ENCODE peak calls at places on chromosomes 1 and 21, in seven cellular contexts. X is CD8-positive, alpha-beta T cell; U is heart left ventricle; S is mucosa of descending colon; Q is dorsolateral prefrontal cortex; L is neural progenitor cell; P is BJ. T is an unnamed sample.
A peak's percentile ranks its signal among the peaks of the same experiment; 100 is the strongest.

GRCh38 chr1:234893725-234894630 is 234.7 kb downstream of the TOMM20 start:
- DNase-seq in X (no peak), U (no peak), S (no peak), Q (no peak), L (no peak), P (no peak), T (peak; percentile 53)

GRCh38 chr21:14116080-14116481 is 94.7 kb downstream of the LIPI start:
- DNase-seq in X (no peak), U (no peak), S (no peak), Q (no peak), L (no peak), P (no peak), T (peak; percentile 26)

GRCh38 chr1:185376840-185377635 is 60.0 kb upstream of the IVNS1ABP start:
- DNase-seq in X (no peak), U (no peak), S (no peak), Q (no peak), L (no peak), P (no peak), T (no peak)

GRCh38 chr1:63148825-63149645 is 173.3 kb upstream of the FOXD3 start:
- DNase-seq in X (no peak), U (no peak), S (peak; percentile 55), Q (peak; percentile 46), L (peak; percentile 72), P (no peak), T (peak; percentile 25)

GRCh38 chr1:26318338-26319064 is 743 bp downstream of the CD52 start:
- DNase-seq in X (no peak), U (no peak), S (peak; percentile 28), Q (no peak), L (no peak), P (no peak), T (no peak)

GRCh38 chr1:6612641-6613360 is 730 bp upstream of the PHF13 start:
- DNase-seq in X (no peak), U (peak; percentile 70), S (peak; percentile 64), Q (peak; percentile 60), L (peak; percentile 65), P (no peak), T (no peak)

GRCh38 chr1:232641507-232641906 is 11.6 kb upstream of the SIPA1L2 start:
- DNase-seq in X (no peak), U (no peak), S (no peak), Q (no peak), L (no peak), P (no peak), T (no peak)

GRCh38 chr1:158043232-158043631 is 49.8 kb downstream of the KIRREL1 start:
- DNase-seq in X (no peak), U (no peak), S (no peak), Q (no peak), L (peak; percentile 94), P (no peak), T (no peak)

GRCh38 chr1:174274452-174274851 is 115.1 kb downstream of the RABGAP1L start:
- DNase-seq in X (no peak), U (no peak), S (no peak), Q (no peak), L (no peak), P (no peak), T (no peak)

GRCh38 chr21:26297856-26298255 is 127.3 kb upstream of the APP start:
- DNase-seq in X (no peak), U (no peak), S (no peak), Q (no peak), L (no peak), P (no peak), T (no peak)

GRCh38 chr1:26879793-26880192 is 10.3 kb downstream of the GPN2 start:
- DNase-seq in X (no peak), U (no peak), S (no peak), Q (no peak), L (no peak), P (no peak), T (no peak)

GRCh38 chr1:29753771-29754607 is 517.7 kb downstream of the PTPRU start:
- DNase-seq in X (no peak), U (no peak), S (no peak), Q (no peak), L (no peak), P (no peak), T (no peak)

GRCh38 chr1:57848406-57848805 is 424.5 kb upstream of the DAB1 start:
- DNase-seq in X (no peak), U (no peak), S (no peak), Q (no peak), L (no peak), P (no peak), T (no peak)

GRCh38 chr1:196400478-196401453 is 207.5 kb downstream of the KCNT2 start:
- DNase-seq in X (no peak), U (no peak), S (peak; percentile 17), Q (no peak), L (no peak), P (peak; percentile 80), T (no peak)

GRCh38 chr1:54834007-54834541 is 33.0 kb upstream of the TTC22 start:
- DNase-seq in X (no peak), U (no peak), S (no peak), Q (no peak), L (no peak), P (no peak), T (no peak)

GRCh38 chr1:66768935-66769334 is 16.7 kb downstream of the DYNLT5 start:
- DNase-seq in X (no peak), U (no peak), S (no peak), Q (no peak), L (no peak), P (no peak), T (no peak)

GRCh38 chr1:201317551-201317950 is 34.2 kb downstream of the PKP1 start:
- DNase-seq in X (no peak), U (no peak), S (no peak), Q (no peak), L (no peak), P (no peak), T (no peak)

GRCh38 chr1:103056423-103056822 is 51.9 kb downstream of the COL11A1 start:
- DNase-seq in X (no peak), U (no peak), S (no peak), Q (no peak), L (no peak), P (no peak), T (no peak)

GRCh38 chr1:212485895-212486590 is 53.3 kb downstream of the NENF start:
- DNase-seq in X (no peak), U (peak; percentile 72), S (peak; percentile 61), Q (no peak), L (no peak), P (peak; percentile 63), T (no peak)

GRCh38 chr1:212487774-212488435 is 55.2 kb downstream of the NENF start:
- DNase-seq in X (no peak), U (no peak), S (no peak), Q (no peak), L (no peak), P (no peak), T (no peak)

GRCh38 chr1:212487286-212487685 is 54.6 kb downstream of the NENF start:
- DNase-seq in X (no peak), U (no peak), S (no peak), Q (no peak), L (no peak), P (no peak), T (no peak)

GRCh38 chr1:212485218-212485609 is 52.5 kb downstream of the NENF start:
- DNase-seq in X (no peak), U (no peak), S (no peak), Q (no peak), L (no peak), P (no peak), T (no peak)

DNA sequence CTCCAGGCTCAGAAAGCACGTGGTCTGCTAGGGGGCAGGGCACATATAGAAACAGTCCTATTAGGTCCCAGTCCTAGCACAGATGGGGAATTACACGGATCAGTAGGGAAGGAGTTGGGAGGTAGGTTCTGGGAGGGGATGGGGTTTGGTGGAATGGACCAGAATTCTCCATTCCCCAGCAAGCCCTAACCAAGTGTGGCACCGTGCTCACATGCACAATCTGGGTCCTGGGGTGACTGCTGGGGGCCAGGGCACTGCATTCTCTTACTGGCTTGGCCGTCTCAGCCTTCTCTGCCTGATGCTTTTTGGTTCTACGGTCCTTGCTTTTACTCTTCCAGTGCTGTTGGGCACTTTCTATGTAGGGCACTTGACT is 53.9 kb downstream of the NENF start:
- DNase-seq in X (no peak), U (no peak), S (no peak), Q (no peak), L (no peak), P (no peak), T (no peak)
- TF ChIP-seq CTCF in X (no peak), U (no peak), S (no peak), Q (no peak), L (no peak), P (no peak), T (no peak)

DNA sequence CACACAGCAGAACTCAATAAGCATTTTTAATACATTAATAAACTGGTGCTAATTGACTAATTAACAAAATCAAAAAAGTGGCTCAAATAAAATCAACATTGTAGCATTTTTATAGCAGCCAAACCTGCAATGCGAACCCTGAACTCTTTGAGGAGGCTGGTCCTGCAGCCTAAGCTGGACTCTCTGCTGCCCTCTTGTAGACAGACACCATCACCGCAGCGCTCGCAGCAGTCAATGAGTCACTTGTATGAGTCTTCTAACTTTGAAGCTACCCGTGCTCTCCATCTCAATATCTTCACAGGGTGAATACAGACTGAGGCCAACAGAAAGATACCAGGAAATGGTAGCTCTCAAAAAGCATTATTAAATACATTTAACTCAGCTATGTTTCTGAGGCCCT is 9.7 kb upstream of the KRTAP7-1 start:
- DNase-seq in X (no peak), U (no peak), S (no peak), Q (no peak), L (peak; percentile 75), P (no peak), T (peak; percentile 12)
- TF ChIP-seq CTCF in X (no peak), U (no peak), S (no peak), Q (no peak), L (peak; percentile 70), P (no peak), T (peak; percentile 23)

GRCh38 chr1:161966076-161966475 is 57.6 kb downstream of the OLFML2B start:
- DNase-seq in X (no peak), U (no peak), S (no peak), Q (no peak), L (no peak), P (no peak), T (no peak)

GRCh38 chr1:161973924-161974845 is 49.5 kb downstream of the OLFML2B start:
- DNase-seq in X (no peak), U (no peak), S (no peak), Q (no peak), L (no peak), P (no peak), T (no peak)

GRCh38 chr1:161972828-161973227 is 50.8 kb downstream of the OLFML2B start:
- DNase-seq in X (no peak), U (no peak), S (no peak), Q (no peak), L (no peak), P (no peak), T (no peak)

GRCh38 chr1:161970633-161971032 is 53.0 kb downstream of the OLFML2B start:
- DNase-seq in X (no peak), U (no peak), S (no peak), Q (no peak), L (no peak), P (no peak), T (no peak)
- TF ChIP-seq CTCF in X (no peak), U (no peak), S (no peak), Q (no peak), L (no peak), P (no peak), T (no peak)

DNA sequence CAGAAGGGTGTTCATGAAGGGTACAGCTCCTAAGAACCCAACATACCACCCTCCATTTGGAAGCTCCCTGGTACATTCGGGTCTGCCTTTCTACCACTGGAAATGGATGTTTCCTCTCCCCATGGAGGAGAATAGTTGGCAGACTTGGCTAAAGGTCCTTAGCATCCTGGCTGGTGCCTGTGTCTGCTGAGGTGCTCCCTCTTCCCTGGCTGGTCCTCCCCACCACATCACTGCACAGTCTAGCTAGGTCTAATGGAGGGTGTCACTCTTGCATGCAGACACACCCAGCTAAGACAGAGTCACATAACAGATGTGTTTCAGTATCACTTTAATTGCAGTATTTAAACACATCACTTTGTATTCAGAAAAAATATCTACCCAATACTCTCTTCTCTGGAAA is 24.7 kb downstream of the CD34 start:
- DNase-seq in X (no peak), U (no peak), S (no peak), Q (no peak), L (no peak), P (no peak), T (no peak)
- TF ChIP-seq CTCF in X (no peak), U (no peak), S (no peak), Q (no peak), L (no peak), P (no peak), T (no peak)